ENCODE peak calls at places on chromosome 18, in five cellular contexts. Q is thoracic aorta, V is cardiac fibroblast, P is PC-3, M is cardiac muscle cell. I is an unnamed sample.

GRCh38 chr18:13178976-13179375 is 39.6 kb upstream of the LDLRAD4 start:
- DNase-seq in Q (no peak), V (no peak), P (peak), M (peak), I (no peak)

GRCh38 chr18:47932603-47933002 is 2.1 kb upstream of the SMAD2 start:
- DNase-seq in Q (no peak), V (no peak), P (no peak), M (no peak), I (no peak)

GRCh38 chr18:74748809-74749208 is 151.1 kb downstream of the ZNF407 start:
- DNase-seq in Q (no peak), V (no peak), P (no peak), M (no peak), I (no peak)

GRCh38 chr18:7584646-7585271 is 17.6 kb downstream of the PTPRM start:
- DNase-seq in Q (no peak), V (peak), P (no peak), M (peak), I (no peak)

GRCh38 chr18:22314406-22314805 is 103.3 kb downstream of the CTAGE1 start:
- DNase-seq in Q (no peak), V (peak), P (peak), M (peak), I (peak)

GRCh38 chr18:10312316-10313015 is 142.0 kb upstream of the APCDD1 start:
- DNase-seq in Q (no peak), V (no peak), P (no peak), M (no peak), I (no peak)

GRCh38 chr18:245282-245847 is 22.5 kb downstream of the THOC1 start:
- DNase-seq in Q (no peak), V (no peak), P (no peak), M (peak), I (no peak)

GRCh38 chr18:21449367-21450250 is 150.9 kb downstream of the ESCO1 start:
- DNase-seq in Q (no peak), V (no peak), P (no peak), M (no peak), I (no peak)

GRCh38 chr18:2984703-2985261 is 28.2 kb downstream of the LPIN2 start:
- DNase-seq in Q (no peak), V (peak), P (no peak), M (no peak), I (peak)

GRCh38 chr18:13813271-13813849 is 10.6 kb upstream of the MC5R start:
- DNase-seq in Q (no peak), V (peak), P (peak), M (peak), I (peak)

GRCh38 chr18:58674863-58675472 is 3.7 kb downstream of the MALT1 start:
- DNase-seq in Q (no peak), V (no peak), P (peak), M (peak), I (peak)
- H3K4me3 ChIP-seq in Q (no peak), V (no peak), P (peak), M (no peak), I (no peak)

DNA sequence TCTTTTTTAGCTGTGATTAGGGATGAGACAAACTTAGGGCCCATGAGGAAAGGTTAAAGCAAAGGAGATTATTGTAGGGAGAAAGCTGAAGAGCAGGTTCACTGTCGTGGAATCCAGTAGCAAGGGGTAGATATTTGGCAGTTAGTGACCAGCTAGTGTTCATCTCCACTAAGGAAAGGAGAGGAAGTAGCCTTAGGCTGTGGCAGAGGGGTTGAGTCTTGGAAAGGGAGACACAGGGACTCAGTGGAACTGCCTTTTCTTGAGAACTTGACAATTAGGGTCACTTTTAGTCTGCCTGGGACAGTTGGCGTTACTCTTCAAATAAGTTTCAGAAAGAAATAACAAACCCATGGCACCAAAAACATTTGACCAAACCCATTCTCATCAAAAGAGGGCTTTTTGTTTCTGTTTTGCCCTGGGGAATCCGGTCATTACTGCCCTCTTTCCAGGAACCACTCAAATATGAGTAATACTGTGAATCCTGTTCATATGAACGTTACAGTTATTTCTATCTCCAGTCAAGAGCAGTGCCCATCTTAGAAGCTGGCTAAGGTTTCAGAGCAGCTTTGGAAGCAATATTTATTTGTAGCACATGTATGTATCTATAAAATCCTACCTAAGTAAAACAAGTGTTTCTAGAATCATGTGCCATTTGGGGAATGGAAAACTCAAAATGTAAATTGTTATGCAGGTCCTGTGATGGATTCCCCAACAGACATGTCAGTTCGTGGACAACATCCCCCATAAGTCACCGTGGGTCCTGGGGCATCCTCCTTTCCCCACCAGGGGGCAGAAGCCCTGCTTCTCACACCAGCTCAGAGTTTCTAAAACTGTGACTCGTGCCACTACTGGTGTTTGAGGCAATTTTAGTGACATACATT is 77.3 kb upstream of the PHLPP1 start:
- DNase-seq in Q (no peak), V (peak), P (peak), M (peak), I (peak)
- TF ChIP-seq CTCF in Q (no peak), V (peak), P (peak), M (peak), I (peak)

DNA sequence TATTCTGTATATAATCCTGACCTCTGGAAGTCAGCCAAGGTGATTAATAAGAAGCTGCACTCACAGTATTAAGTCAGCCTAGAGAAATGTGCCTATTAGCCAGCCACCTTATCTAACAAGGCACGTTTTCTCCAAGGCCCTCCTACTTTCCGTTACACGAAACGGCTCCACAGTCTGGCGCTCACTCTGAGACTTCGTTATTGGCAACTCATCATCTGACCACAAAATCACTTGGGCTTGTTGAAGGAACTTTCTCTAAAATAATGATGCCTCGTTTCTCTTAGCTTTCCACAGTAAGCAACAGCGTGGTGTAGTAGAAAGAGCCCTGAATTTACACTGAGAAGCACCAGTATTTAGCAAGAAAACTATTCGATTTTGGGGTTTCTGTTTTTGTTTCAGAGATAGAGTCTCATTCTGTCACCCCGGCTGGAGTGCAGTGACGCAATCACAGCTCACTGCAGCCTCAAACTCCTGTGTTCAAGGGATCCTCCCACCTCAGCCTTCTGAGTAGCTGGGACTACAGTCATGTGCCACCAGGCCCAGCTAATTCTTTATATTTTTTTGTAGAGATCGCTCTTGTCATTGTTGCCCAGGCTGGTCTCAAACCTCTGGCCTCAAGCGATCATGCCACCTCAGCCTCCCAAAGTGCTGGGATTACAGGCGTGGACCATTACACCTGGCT is 53.6 kb upstream of the SLC14A1 start:
- DNase-seq in Q (no peak), V (peak), P (no peak), M (peak), I (peak)
- H3K4me3 ChIP-seq in Q (no peak), V (no peak), P (no peak), M (no peak), I (no peak)

GRCh38 chr18:68662779-68663178 is 52.1 kb downstream of the TMX3 start:
- DNase-seq in Q (no peak), V (peak), P (peak), M (peak), I (peak)
- TF ChIP-seq CTCF in Q (no peak), V (peak), P (peak), M (peak), I (peak)

DNA sequence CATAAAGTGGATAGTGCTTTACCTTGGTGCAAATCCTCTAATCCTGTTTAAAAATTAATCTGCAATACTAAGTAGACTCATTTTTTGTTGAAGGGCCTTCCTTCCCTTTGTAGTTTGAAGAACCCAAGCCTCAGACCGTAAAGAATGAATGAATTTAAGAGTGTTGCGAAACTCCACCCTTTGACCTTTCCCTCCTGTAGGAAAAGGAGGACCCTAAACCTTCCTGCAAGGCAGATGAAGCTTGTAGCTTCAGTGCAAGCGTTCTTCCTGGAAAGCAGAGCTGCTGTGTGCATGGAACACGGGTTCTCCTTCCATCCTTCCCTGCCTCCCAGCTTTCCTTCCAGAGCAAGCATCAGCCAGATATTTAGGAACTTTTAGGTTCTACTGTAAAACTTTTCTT is 1.7 kb downstream of the IMPA2 start:
- DNase-seq in Q (no peak), V (no peak), P (no peak), M (no peak), I (no peak)
- H3K4me3 ChIP-seq in Q (no peak), V (no peak), P (peak), M (no peak), I (peak)